ENCODE peak calls at places on chromosomes 13 and 19, in seven cellular contexts. One of them, this sample, is unnamed.

GRCh38 chr13:112905990-112906641 is 62.9 kb upstream of the MCF2L start:
- DNase-seq in mesenchymal stem cell: no peak
- DNase-seq in trophoblast cell: no peak
- DNase-seq in H9: peak
- DNase-seq in IMR-90: no peak
- DNase-seq in H1: peak
- DNase-seq in mesendoderm: peak
- DNase-seq in this sample: peak

GRCh38 chr19:29714371-29714952 is 599 bp downstream of the C19orf12 start:
- DNase-seq in mesendoderm: no peak
- DNase-seq in mesenchymal stem cell: no peak
- DNase-seq in IMR-90: no peak
- DNase-seq in H1: no peak
- DNase-seq in trophoblast cell: no peak
- DNase-seq in H9: no peak
- DNase-seq in this sample: no peak

GRCh38 chr19:47230122-47230920 is 678 bp downstream of the BBC3 start:
- DNase-seq in H1: peak
- DNase-seq in IMR-90: peak
- DNase-seq in trophoblast cell: no peak
- DNase-seq in mesenchymal stem cell: peak
- DNase-seq in mesendoderm: peak
- DNase-seq in H9: peak
- DNase-seq in this sample: no peak

GRCh38 chr19:4722671-4723464 is 774 bp downstream of the DPP9 start:
- DNase-seq in IMR-90: peak
- DNase-seq in mesenchymal stem cell: peak
- DNase-seq in H1: no peak
- DNase-seq in trophoblast cell: no peak
- DNase-seq in mesendoderm: peak
- DNase-seq in H9: no peak
- DNase-seq in this sample: no peak

GRCh38 chr13:100089633-100090032 is 740 bp downstream of the PCCA start:
- DNase-seq in H9: no peak
- DNase-seq in H1: no peak
- DNase-seq in IMR-90: peak
- DNase-seq in mesenchymal stem cell: peak
- DNase-seq in trophoblast cell: peak
- DNase-seq in mesendoderm: no peak
- DNase-seq in this sample: no peak

GRCh38 chr13:20156711-20157110 is 4.1 kb downstream of the GJA3 start:
- DNase-seq in mesenchymal stem cell: no peak
- DNase-seq in IMR-90: no peak
- DNase-seq in trophoblast cell: no peak
- DNase-seq in H9: peak
- DNase-seq in mesendoderm: no peak
- DNase-seq in H1: no peak
- DNase-seq in this sample: no peak

GRCh38 chr19:6766357-6767080 is 716 bp downstream of the SH2D3A start:
- DNase-seq in trophoblast cell: peak
- DNase-seq in IMR-90: no peak
- DNase-seq in mesendoderm: peak
- DNase-seq in H1: no peak
- DNase-seq in mesenchymal stem cell: no peak
- DNase-seq in H9: peak
- DNase-seq in this sample: no peak

GRCh38 chr13:39232999-39233398 is 194.7 kb downstream of the NHLRC3 start:
- DNase-seq in trophoblast cell: no peak
- DNase-seq in H9: no peak
- DNase-seq in mesenchymal stem cell: no peak
- DNase-seq in H1: no peak
- DNase-seq in mesendoderm: no peak
- DNase-seq in IMR-90: no peak
- DNase-seq in this sample: no peak

GRCh38 chr19:35715981-35716734 is 1.6 kb upstream of the KMT2B start:
- DNase-seq in IMR-90: peak
- DNase-seq in trophoblast cell: peak
- DNase-seq in H9: no peak
- DNase-seq in H1: peak
- DNase-seq in mesenchymal stem cell: no peak
- DNase-seq in mesendoderm: no peak
- DNase-seq in this sample: no peak

DNA sequence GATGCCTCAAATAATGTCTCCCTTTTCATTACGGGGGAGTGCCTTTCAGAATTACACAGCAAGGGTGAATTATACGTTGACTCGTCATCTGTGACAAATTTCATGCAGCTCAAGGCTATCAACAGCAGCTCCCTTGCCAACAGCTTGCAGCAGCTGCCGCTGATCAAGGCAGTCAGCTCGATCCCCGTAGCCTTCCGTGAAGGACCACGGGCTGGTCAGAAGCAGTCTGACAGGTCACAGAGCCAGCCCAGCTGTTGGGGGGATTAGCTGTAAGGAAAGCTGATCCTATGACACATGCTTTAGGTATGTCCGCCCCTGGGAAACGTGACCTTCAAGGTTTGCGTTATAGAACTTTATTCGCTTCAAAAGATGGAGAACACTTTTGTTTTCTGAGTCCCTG is 62.8 kb upstream of the USP29 start:
- DNase-seq in mesendoderm: no peak
- DNase-seq in H1: no peak
- DNase-seq in IMR-90: peak
- DNase-seq in mesenchymal stem cell: no peak
- DNase-seq in trophoblast cell: no peak
- DNase-seq in H9: no peak
- DNase-seq in this sample: no peak
- H2AK5ac ChIP-seq in mesendoderm: no peak
- H2AK5ac ChIP-seq in H1: no peak
- H2AK5ac ChIP-seq in IMR-90: no peak
- H2AK5ac ChIP-seq in mesenchymal stem cell: no peak
- H2AK5ac ChIP-seq in trophoblast cell: no peak
- H2AK5ac ChIP-seq in H9: no peak
- H2AK5ac ChIP-seq in this sample: no peak

GRCh38 chr13:79997244-79997643 is 343.7 kb downstream of the SPRY2 start:
- DNase-seq in IMR-90: peak
- DNase-seq in mesendoderm: no peak
- DNase-seq in trophoblast cell: no peak
- DNase-seq in H1: no peak
- DNase-seq in H9: no peak
- DNase-seq in mesenchymal stem cell: peak
- DNase-seq in this sample: no peak
- H2AK5ac ChIP-seq in IMR-90: no peak
- H2AK5ac ChIP-seq in mesendoderm: no peak
- H2AK5ac ChIP-seq in trophoblast cell: no peak
- H2AK5ac ChIP-seq in H1: no peak
- H2AK5ac ChIP-seq in H9: no peak
- H2AK5ac ChIP-seq in mesenchymal stem cell: no peak
- H2AK5ac ChIP-seq in this sample: no peak

GRCh38 chr19:32418155-32418554 is 12.6 kb downstream of the DPY19L3 start:
- DNase-seq in H9: no peak
- DNase-seq in trophoblast cell: no peak
- DNase-seq in mesendoderm: no peak
- DNase-seq in mesenchymal stem cell: no peak
- DNase-seq in H1: no peak
- DNase-seq in IMR-90: no peak
- DNase-seq in this sample: no peak
- H2AK5ac ChIP-seq in H9: no peak
- H2AK5ac ChIP-seq in trophoblast cell: no peak
- H2AK5ac ChIP-seq in mesendoderm: no peak
- H2AK5ac ChIP-seq in mesenchymal stem cell: no peak
- H2AK5ac ChIP-seq in H1: no peak
- H2AK5ac ChIP-seq in IMR-90: no peak
- H2AK5ac ChIP-seq in this sample: no peak

GRCh38 chr13:74111901-74112824 is 22.0 kb downstream of the KLF12 start:
- DNase-seq in H9: no peak
- DNase-seq in trophoblast cell: no peak
- DNase-seq in mesendoderm: no peak
- DNase-seq in mesenchymal stem cell: no peak
- DNase-seq in IMR-90: no peak
- DNase-seq in H1: no peak
- DNase-seq in this sample: no peak
- H2AK5ac ChIP-seq in H9: no peak
- H2AK5ac ChIP-seq in trophoblast cell: no peak
- H2AK5ac ChIP-seq in mesendoderm: no peak
- H2AK5ac ChIP-seq in mesenchymal stem cell: no peak
- H2AK5ac ChIP-seq in IMR-90: peak
- H2AK5ac ChIP-seq in H1: no peak
- H2AK5ac ChIP-seq in this sample: no peak

GRCh38 chr19:2139385-2140192 is 11.8 kb downstream of the AP3D1 start:
- DNase-seq in mesenchymal stem cell: no peak
- DNase-seq in H9: no peak
- DNase-seq in trophoblast cell: no peak
- DNase-seq in IMR-90: no peak
- DNase-seq in H1: no peak
- DNase-seq in mesendoderm: no peak
- DNase-seq in this sample: no peak

GRCh38 chr19:2140193-2140545 is 11.2 kb downstream of the AP3D1 start:
- DNase-seq in mesendoderm: no peak
- DNase-seq in H9: no peak
- DNase-seq in H1: no peak
- DNase-seq in mesenchymal stem cell: no peak
- DNase-seq in IMR-90: no peak
- DNase-seq in trophoblast cell: no peak
- DNase-seq in this sample: no peak

GRCh38 chr19:2145831-2146241 is 5.5 kb downstream of the AP3D1 start:
- DNase-seq in IMR-90: peak
- DNase-seq in mesenchymal stem cell: no peak
- DNase-seq in trophoblast cell: no peak
- DNase-seq in H9: no peak
- DNase-seq in mesendoderm: no peak
- DNase-seq in H1: no peak
- DNase-seq in this sample: no peak

GRCh38 chr19:2144190-2144589 is 7.2 kb downstream of the AP3D1 start:
- DNase-seq in H9: no peak
- DNase-seq in mesenchymal stem cell: no peak
- DNase-seq in mesendoderm: no peak
- DNase-seq in trophoblast cell: no peak
- DNase-seq in H1: no peak
- DNase-seq in IMR-90: no peak
- DNase-seq in this sample: no peak

GRCh38 chr19:2142173-2142829 is 9.1 kb downstream of the AP3D1 start:
- DNase-seq in H1: no peak
- DNase-seq in mesenchymal stem cell: no peak
- DNase-seq in IMR-90: no peak
- DNase-seq in trophoblast cell: no peak
- DNase-seq in mesendoderm: no peak
- DNase-seq in H9: no peak
- DNase-seq in this sample: no peak
- H2AK5ac ChIP-seq in H1: no peak
- H2AK5ac ChIP-seq in mesenchymal stem cell: no peak
- H2AK5ac ChIP-seq in IMR-90: no peak
- H2AK5ac ChIP-seq in trophoblast cell: no peak
- H2AK5ac ChIP-seq in mesendoderm: no peak
- H2AK5ac ChIP-seq in H9: no peak
- H2AK5ac ChIP-seq in this sample: no peak